ENCODE peak calls at places on chromosomes 2 and 18, in nine cellular contexts. C is GM23248; F is activated T-helper 1 cell treated with Interleukin-2 at 50 U/mL for 16 hours; V is mesothelial cell of epicardium; U is ecto neural progenitor cell; I is activated CD4-positive, alpha-beta T cell treated with anti-CD3 and anti-CD28 coated beads, Interleukin-2, amount 50 U/mL, for 1 hour; L is mucosa of gallbladder; K is naive thymus-derived CD8-positive, alpha-beta T cell; O is T-helper 17 cell. T is an unnamed sample.

GRCh38 chr2:62578837-62579640 is 73.0 kb upstream of the TMEM17 start:
- DNase-seq in C (peak), F (no peak), V (no peak), U (no peak), I (no peak), L (peak), K (no peak), O (no peak), T (no peak)

GRCh38 chr2:45902952-45903351 is 251.5 kb downstream of the PRKCE start:
- DNase-seq in C (peak), F (no peak), V (no peak), U (no peak), I (no peak), L (no peak), K (no peak), O (no peak), T (no peak)

GRCh38 chr2:99635710-99636431 is 146.1 kb upstream of the REV1 start:
- DNase-seq in C (peak), F (no peak), V (no peak), U (no peak), I (no peak), L (no peak), K (no peak), O (no peak), T (no peak)

GRCh38 chr2:99864561-99865216 is 277.7 kb downstream of the AFF3 start:
- DNase-seq in C (peak), F (no peak), V (no peak), U (no peak), I (no peak), L (no peak), K (no peak), O (no peak), T (no peak)

GRCh38 chr2:197240018-197240712 is 70.4 kb downstream of the ANKRD44 start:
- DNase-seq in C (no peak), F (no peak), V (no peak), U (no peak), I (no peak), L (no peak), K (no peak), O (no peak), T (no peak)

GRCh38 chr2:229212241-229212640 is 58.8 kb downstream of the PID1 start:
- DNase-seq in C (no peak), F (no peak), V (no peak), U (no peak), I (no peak), L (no peak), K (no peak), O (no peak), T (no peak)

GRCh38 chr2:2591542-2591940 is 260.5 kb upstream of the MYT1L start:
- DNase-seq in C (no peak), F (no peak), V (no peak), U (no peak), I (no peak), L (no peak), K (no peak), O (no peak), T (peak)

GRCh38 chr2:134408791-134409190 is 154.9 kb downstream of the MGAT5 start:
- DNase-seq in C (peak), F (no peak), V (no peak), U (no peak), I (no peak), L (no peak), K (no peak), O (no peak), T (no peak)

GRCh38 chr18:400466-400865 is 100.0 kb downstream of the COLEC12 start:
- DNase-seq in C (peak), F (no peak), V (no peak), U (no peak), I (no peak), L (no peak), K (no peak), O (no peak), T (no peak)

GRCh38 chr2:227163445-227163997 is 484 bp downstream of the COL4A4 start:
- DNase-seq in C (peak), F (no peak), V (no peak), U (no peak), I (no peak), L (no peak), K (no peak), O (no peak), T (no peak)

GRCh38 chr2:675460-675859 is 1.7 kb downstream of the TMEM18 start:
- DNase-seq in C (no peak), F (no peak), V (no peak), U (no peak), I (no peak), L (no peak), K (no peak), O (no peak), T (no peak)

GRCh38 chr2:69946351-69947077 is 14.9 kb downstream of the ASPRV1 start:
- DNase-seq in C (peak), F (peak), V (no peak), U (no peak), I (peak), L (no peak), K (peak), O (no peak), T (no peak)

GRCh38 chr18:3594760-3595241 is 144.8 kb downstream of the TGIF1 start:
- DNase-seq in C (peak), F (no peak), V (no peak), U (peak), I (no peak), L (no peak), K (no peak), O (no peak), T (peak)

GRCh38 chr2:120853294-120854013 is 117.8 kb downstream of the GLI2 start:
- DNase-seq in C (no peak), F (no peak), V (no peak), U (no peak), I (no peak), L (no peak), K (no peak), O (no peak), T (no peak)

GRCh38 chr18:79988925-79989361 is 580 bp upstream of the TXNL4A start:
- DNase-seq in C (peak), F (no peak), V (no peak), U (no peak), I (peak), L (no peak), K (no peak), O (no peak), T (no peak)

GRCh38 chr2:143181494-143181893 is 52.3 kb downstream of the ARHGAP15 start:
- DNase-seq in C (no peak), F (no peak), V (no peak), U (no peak), I (no peak), L (no peak), K (no peak), O (no peak), T (no peak)

GRCh38 chr2:145777914-145778313 is 1258.0 kb upstream of the ZEB2 start:
- DNase-seq in C (no peak), F (no peak), V (no peak), U (no peak), I (no peak), L (no peak), K (no peak), O (no peak), T (no peak)

GRCh38 chr2:158733430-158733755 is 61.7 kb upstream of the DAPL1 start:
- DNase-seq in C (no peak), F (no peak), V (no peak), U (no peak), I (no peak), L (no peak), K (no peak), O (no peak), T (no peak)

GRCh38 chr2:240711296-240711695 is 19.6 kb downstream of the AQP12A start:
- DNase-seq in C (no peak), F (no peak), V (no peak), U (no peak), I (no peak), L (no peak), K (no peak), O (no peak), T (no peak)

GRCh38 chr2:77590298-77590917 is 68.2 kb upstream of the LRRTM4 start:
- DNase-seq in C (no peak), F (no peak), V (no peak), U (peak), I (no peak), L (no peak), K (no peak), O (no peak), T (no peak)

GRCh38 chr2:186927185-186927866 is 78.4 kb upstream of the ZSWIM2 start:
- DNase-seq in C (no peak), F (no peak), V (no peak), U (no peak), I (no peak), L (no peak), K (no peak), O (no peak), T (no peak)

GRCh38 chr2:30684546-30684945 is 122.7 kb downstream of the CAPN13 start:
- DNase-seq in C (no peak), F (no peak), V (no peak), U (no peak), I (no peak), L (peak), K (no peak), O (no peak), T (no peak)

GRCh38 chr18:57004366-57005121 is 142.3 kb upstream of the BOD1L2 start:
- DNase-seq in C (peak), F (no peak), V (no peak), U (no peak), I (no peak), L (no peak), K (no peak), O (no peak), T (no peak)

GRCh38 chr2:12967804-12968203 is 251.1 kb downstream of the TRIB2 start:
- DNase-seq in C (no peak), F (no peak), V (no peak), U (no peak), I (no peak), L (no peak), K (no peak), O (no peak), T (no peak)

GRCh38 chr2:2010266-2010665 is 266.0 kb upstream of the PXDN start:
- DNase-seq in C (no peak), F (no peak), V (no peak), U (no peak), I (no peak), L (no peak), K (no peak), O (no peak), T (no peak)

GRCh38 chr2:150485871-150486538 is 1.5 kb downstream of the RND3 start:
- DNase-seq in C (peak), F (no peak), V (peak), U (peak), I (no peak), L (peak), K (no peak), O (no peak), T (peak)

T was measured in islet precursor cell.